ENCODE peak calls at places on chromosome 5, in four cellular contexts. W is HCT116; L is CD8-positive, alpha-beta T cell; M is endothelial cell. Z is an unnamed sample.
A peak's percentile ranks its signal among the peaks of the same experiment; 100 is the strongest.

GRCh38 chr5:172525633-172526360 is 71.5 kb upstream of the SH3PXD2B start:
- DNase-seq in W (no peak), M (no peak), L (no peak), Z (no peak)

GRCh38 chr5:174424219-174425053 is 299.9 kb upstream of the MSX2 start:
- DNase-seq in M (no peak), L (no peak), W (no peak), Z (no peak)

GRCh38 chr5:156411-157072 is 34.8 kb upstream of the LRRC14B start:
- DNase-seq in M (no peak), W (no peak), L (no peak), Z (no peak)

GRCh38 chr5:81241961-81242648 is 9.0 kb downstream of the CKMT2 start:
- DNase-seq in M (no peak), W (no peak), L (no peak), Z (no peak)

GRCh38 chr5:127941646-127942045 is 141.9 kb upstream of the SLC12A2 start:
- DNase-seq in W (no peak), L (no peak), M (peak; percentile 8), Z (no peak)

GRCh38 chr5:151676719-151677118 is 10.0 kb downstream of the SPARC start:
- DNase-seq in L (no peak), M (peak; percentile 17), W (no peak), Z (no peak)

GRCh38 chr5:73783823-73784222 is 157.8 kb downstream of the ARHGEF28 start:
- DNase-seq in W (no peak), M (no peak), L (no peak), Z (no peak)

GRCh38 chr5:56534102-56534501 is 281.2 kb upstream of the MAP3K1 start:
- DNase-seq in L (no peak), W (peak; percentile 24), M (no peak), Z (no peak)

GRCh38 chr5:74625742-74626241 is 14.7 kb downstream of the ENC1 start:
- DNase-seq in L (no peak), M (peak; percentile 14), W (no peak), Z (no peak)

GRCh38 chr5:10691826-10692785 is 68.9 kb downstream of the DAP start:
- DNase-seq in M (no peak), L (no peak), W (no peak), Z (no peak)

GRCh38 chr5:24110019-24110615 is 534.7 kb downstream of the CDH10 start:
- DNase-seq in M (no peak), W (no peak), L (no peak), Z (no peak)

GRCh38 chr5:158679221-158679641 is 420.5 kb downstream of the EBF1 start:
- DNase-seq in M (no peak), L (no peak), W (no peak), Z (no peak)

GRCh38 chr5:15495026-15495425 is 5.0 kb upstream of the FBXL7 start:
- DNase-seq in M (no peak), L (no peak), W (no peak), Z (no peak)

GRCh38 chr5:138491669-138492551 is 26.6 kb downstream of the EGR1 start:
- DNase-seq in L (peak; percentile 87), M (peak; percentile 71), W (peak; percentile 60), Z (peak; percentile 34)

GRCh38 chr5:11247224-11247623 is 486.2 kb upstream of the DAP start:
- DNase-seq in W (no peak), L (no peak), M (no peak), Z (no peak)

GRCh38 chr5:82106207-82106606 is 134.4 kb downstream of the ATG10 start:
- DNase-seq in M (no peak), W (no peak), L (no peak), Z (no peak)

GRCh38 chr5:134084570-134084969 is 29.9 kb upstream of the TCF7 start:
- DNase-seq in W (no peak), M (no peak), L (no peak), Z (no peak)

GRCh38 chr5:124007675-124008398 is 495.9 kb downstream of the CSNK1G3 start:
- DNase-seq in L (no peak), M (no peak), W (peak; percentile 16), Z (no peak)

GRCh38 chr5:102853680-102854079 is 98.6 kb downstream of the PAM start:
- DNase-seq in L (peak; percentile 23), W (no peak), M (no peak), Z (no peak)

GRCh38 chr5:2872676-2873075 is 121.2 kb upstream of the IRX2 start:
- DNase-seq in M (no peak), L (no peak), W (no peak), Z (no peak)

GRCh38 chr5:58974083-58974482 is 391.2 kb downstream of the RAB3C start:
- DNase-seq in M (no peak), W (no peak), L (no peak), Z (no peak)

GRCh38 chr5:95317687-95318086 is 32.8 kb upstream of the MCTP1 start:
- DNase-seq in M (no peak), W (no peak), L (no peak), Z (no peak)

GRCh38 chr5:39466804-39467203 is 42.0 kb upstream of the DAB2 start:
- DNase-seq in W (no peak), L (no peak), M (no peak), Z (no peak)

GRCh38 chr5:113169720-113170119 is 193.1 kb downstream of the DCP2 start:
- DNase-seq in W (no peak), M (no peak), L (no peak), Z (no peak)

GRCh38 chr5:60961685-60962084 is 16.7 kb downstream of the NDUFAF2 start:
- DNase-seq in M (no peak), L (no peak), W (no peak), Z (no peak)

DNA sequence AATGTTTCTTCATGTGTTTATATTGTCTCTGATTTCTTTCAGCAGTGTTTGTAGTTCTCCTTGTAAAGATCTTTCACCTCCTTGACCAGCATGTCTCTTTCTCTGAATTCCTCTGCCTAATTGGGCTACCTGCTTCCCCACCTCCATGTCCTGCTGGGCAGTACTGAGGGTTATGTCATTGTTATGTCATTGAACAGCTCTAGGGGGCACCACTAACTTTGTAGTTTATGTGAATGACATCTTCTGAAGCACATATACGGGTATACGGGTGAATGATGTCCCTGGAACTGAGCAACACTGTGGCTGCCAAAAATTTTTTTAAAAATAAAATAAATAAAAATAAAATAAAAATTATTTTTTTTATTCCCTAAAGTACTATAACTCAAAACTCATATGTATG is 16.9 kb upstream of the SNCAIP start:
- DNase-seq in L (no peak), W (peak; percentile 18), M (peak; percentile 19), Z (no peak)
- TF ChIP-seq CTCF in L (no peak), W (peak; percentile 40), M (no peak), Z (peak; percentile 49)

DNA sequence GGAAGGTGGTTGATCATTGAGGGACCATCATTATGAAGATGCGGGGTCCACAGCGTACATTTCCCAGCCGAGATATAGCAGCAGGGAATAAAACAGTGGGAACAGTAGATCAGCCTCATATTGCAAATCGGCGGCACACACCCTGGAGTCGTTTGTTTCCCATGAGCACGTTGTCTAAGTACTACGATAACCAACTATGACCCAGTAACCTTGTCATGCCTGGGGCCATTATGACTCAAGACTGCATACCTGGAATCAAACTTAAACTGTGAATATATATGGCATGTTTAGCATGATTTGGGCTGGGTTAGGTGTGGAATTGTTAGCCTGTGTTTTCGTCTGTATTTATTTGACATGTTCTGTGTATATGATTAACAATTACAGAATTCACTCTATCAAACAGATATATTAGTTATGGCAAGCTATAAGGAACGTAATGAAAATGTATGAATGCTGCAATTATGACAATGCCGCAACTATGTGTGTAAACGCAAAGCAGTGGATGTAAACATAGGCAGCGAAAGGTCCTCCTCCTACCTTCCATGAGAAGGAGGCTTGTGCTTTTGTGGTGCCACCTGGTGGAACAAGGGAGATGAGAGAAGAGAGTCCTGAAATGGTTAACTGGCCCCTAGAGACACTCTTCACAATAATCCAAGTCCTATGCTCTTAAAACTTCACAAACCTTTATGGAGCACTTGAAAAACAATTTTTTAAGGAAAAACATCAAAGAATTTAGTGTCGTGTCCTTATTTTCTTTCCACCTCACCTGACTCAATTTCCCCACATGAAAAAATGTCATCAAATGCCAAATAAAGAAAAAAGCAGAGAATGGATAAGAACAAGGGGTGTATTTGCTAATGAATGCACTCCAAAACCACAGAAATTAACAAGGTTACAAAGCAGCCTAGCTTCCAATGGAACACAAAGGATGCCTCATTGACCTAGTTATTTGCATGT is 47.1 kb downstream of the SEMA5A start:
- DNase-seq in W (no peak), M (peak; percentile 41), L (no peak), Z (no peak)
- TF ChIP-seq CTCF in W (no peak), M (peak; percentile 43), L (no peak), Z (peak; percentile 56)

GRCh38 chr5:176533390-176533789 is 3.8 kb downstream of the RNF44 start:
- DNase-seq in W (no peak), M (no peak), L (no peak), Z (no peak)

GRCh38 chr5:176535101-176535654 is 2.0 kb downstream of the RNF44 start:
- DNase-seq in W (no peak), M (no peak), L (peak; percentile 63), Z (no peak)

GRCh38 chr5:176532795-176533194 is 4.4 kb downstream of the RNF44 start:
- DNase-seq in L (no peak), M (no peak), W (no peak), Z (no peak)

GRCh38 chr5:176534640-176535039 is 2.6 kb downstream of the RNF44 start:
- DNase-seq in M (no peak), L (no peak), W (no peak), Z (no peak)

GRCh38 chr5:176533894-176534611 is 3.1 kb downstream of the RNF44 start:
- DNase-seq in L (peak; percentile 65), W (no peak), M (no peak), Z (no peak)
- TF ChIP-seq CTCF in L (no peak), W (no peak), M (no peak), Z (no peak)

GRCh38 chr5:149775785-149776184 is 45.7 kb downstream of the PPARGC1B start:
- DNase-seq in W (peak; percentile 54), M (no peak), L (no peak), Z (no peak)
- TF ChIP-seq CTCF in W (peak; percentile 74), M (peak; percentile 58), L (no peak), Z (peak; percentile 63)

GRCh38 chr5:180901204-180902009 is 2.4 kb downstream of the BTNL8 start:
- DNase-seq in M (no peak), L (no peak), W (no peak), Z (no peak)

GRCh38 chr5:180898621-180899246 is at the start of gene BTNL8:
- DNase-seq in L (no peak), W (no peak), M (no peak), Z (no peak)

DNA sequence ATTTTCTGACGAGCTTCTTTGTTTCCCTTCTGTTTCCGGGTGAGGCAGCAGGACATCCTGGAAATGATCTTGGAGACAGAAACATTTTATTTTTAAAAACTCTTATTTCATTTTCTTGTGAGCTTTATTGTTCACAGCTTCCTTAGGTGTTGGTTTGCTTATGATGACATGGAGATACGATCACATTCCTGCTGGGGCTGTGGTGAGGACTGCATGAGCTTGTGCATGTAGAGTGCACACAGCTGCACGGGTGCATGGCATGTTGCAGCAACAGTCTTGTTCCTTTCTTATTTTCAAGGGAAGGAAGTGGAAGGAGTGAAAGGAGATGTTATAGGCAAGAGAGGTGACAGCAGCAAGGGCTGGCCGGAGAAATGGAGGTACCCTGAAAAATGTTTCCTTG is 1.2 kb downstream of the BTNL8 start:
- DNase-seq in M (no peak), L (no peak), W (no peak), Z (no peak)
- TF ChIP-seq CTCF in M (no peak), L (no peak), W (no peak), Z (no peak)

Z was measured in progenitor cell of endocrine pancreas.